ENCODE peak calls at places on chromosomes 13 and 19, in eight cellular contexts. V is cardiac fibroblast, Y is PC-9, J is choroid plexus epithelial cell, M is thoracic aorta, U is esophagus squamous epithelium, X is heart right ventricle, P is K562. Q is an unnamed sample.

GRCh38 chr13:113791761-113792160 is 32.7 kb downstream of the TMEM255B start:
- DNase-seq in V (no peak), Y (no peak), J (no peak), M (no peak), U (no peak), X (no peak), P (no peak), Q (no peak)

GRCh38 chr13:74586839-74587238 is 452.6 kb upstream of the KLF12 start:
- DNase-seq in V (no peak), Y (no peak), J (no peak), M (no peak), U (no peak), X (no peak), P (no peak), Q (no peak)

GRCh38 chr19:46497773-46498172 is 2.1 kb upstream of the PNMA8B start:
- DNase-seq in V (no peak), Y (no peak), J (no peak), M (no peak), U (no peak), X (no peak), P (no peak), Q (no peak)

GRCh38 chr19:17419491-17420266 is at the start of gene MVB12A:
- DNase-seq in V (peak), Y (peak), J (peak), M (peak), U (peak), X (peak), P (peak), Q (peak)

GRCh38 chr19:17686592-17687042 is 1.5 kb downstream of the UNC13A start:
- DNase-seq in V (peak), Y (no peak), J (peak), M (no peak), U (no peak), X (peak), P (peak), Q (no peak)

GRCh38 chr19:53037101-53038097 is 7.1 kb upstream of the ERVV-2 start:
- DNase-seq in V (peak), Y (peak), J (peak), M (no peak), U (no peak), X (peak), P (peak), Q (no peak)

GRCh38 chr13:25192936-25193335 is 20.8 kb upstream of the AMER2 start:
- DNase-seq in V (no peak), Y (no peak), J (no peak), M (no peak), U (no peak), X (no peak), P (no peak), Q (no peak)

GRCh38 chr19:15374796-15375440 is 4.7 kb downstream of the AKAP8 start:
- DNase-seq in V (no peak), Y (no peak), J (no peak), M (no peak), U (no peak), X (peak), P (no peak), Q (peak)

GRCh38 chr13:24741016-24741662 is 22.8 kb upstream of the RNF17 start:
- DNase-seq in V (no peak), Y (no peak), J (peak), M (no peak), U (no peak), X (no peak), P (peak), Q (no peak)

GRCh38 chr19:3398900-3399278 is 32.5 kb downstream of the NFIC start:
- DNase-seq in V (no peak), Y (no peak), J (no peak), M (no peak), U (no peak), X (no peak), P (no peak), Q (no peak)

GRCh38 chr13:24270639-24271131 is 38.7 kb upstream of the C1QTNF9 start:
- DNase-seq in V (peak), Y (peak), J (peak), M (no peak), U (peak), X (peak), P (no peak), Q (peak)

GRCh38 chr19:47228168-47228936 is 2.6 kb downstream of the BBC3 start:
- DNase-seq in V (peak), Y (peak), J (no peak), M (no peak), U (no peak), X (no peak), P (peak), Q (no peak)

GRCh38 chr13:108304170-108305068 is 34.9 kb downstream of the TNFSF13B start:
- DNase-seq in V (no peak), Y (no peak), J (no peak), M (no peak), U (no peak), X (no peak), P (no peak), Q (no peak)

GRCh38 chr19:6044056-6044805 is 66.1 kb downstream of the RFX2 start:
- DNase-seq in V (no peak), Y (no peak), J (no peak), M (no peak), U (no peak), X (no peak), P (no peak), Q (no peak)

GRCh38 chr19:56403261-56403660 is 871 bp upstream of the ZNF583 start:
- DNase-seq in V (peak), Y (no peak), J (peak), M (no peak), U (no peak), X (no peak), P (no peak), Q (no peak)

GRCh38 chr19:54554896-54555295 is 18.7 kb upstream of the LILRA2 start:
- DNase-seq in V (no peak), Y (no peak), J (no peak), M (no peak), U (no peak), X (no peak), P (no peak), Q (no peak)

GRCh38 chr19:10517361-10517759 is at the start of gene S1PR5:
- DNase-seq in V (no peak), Y (peak), J (no peak), M (no peak), U (no peak), X (peak), P (peak), Q (no peak)

GRCh38 chr19:46032597-46033025 is 8.2 kb downstream of the IGFL4 start:
- DNase-seq in V (no peak), Y (no peak), J (no peak), M (no peak), U (no peak), X (no peak), P (no peak), Q (no peak)

GRCh38 chr19:2259331-2259730 is 3.1 kb upstream of the JSRP1 start:
- DNase-seq in V (no peak), Y (peak), J (no peak), M (no peak), U (no peak), X (no peak), P (no peak), Q (no peak)

GRCh38 chr19:8610041-8610927 is at the start of gene ADAMTS10:
- DNase-seq in V (peak), Y (no peak), J (peak), M (no peak), U (no peak), X (no peak), P (peak), Q (no peak)

GRCh38 chr19:55312621-55313117 is 12.5 kb downstream of the TMEM150B start:
- DNase-seq in V (no peak), Y (no peak), J (no peak), M (no peak), U (no peak), X (no peak), P (no peak), Q (no peak)

GRCh38 chr13:36865265-36865664 is 46.2 kb downstream of the RFXAP start:
- DNase-seq in V (no peak), Y (no peak), J (no peak), M (no peak), U (no peak), X (no peak), P (peak), Q (no peak)

DNA sequence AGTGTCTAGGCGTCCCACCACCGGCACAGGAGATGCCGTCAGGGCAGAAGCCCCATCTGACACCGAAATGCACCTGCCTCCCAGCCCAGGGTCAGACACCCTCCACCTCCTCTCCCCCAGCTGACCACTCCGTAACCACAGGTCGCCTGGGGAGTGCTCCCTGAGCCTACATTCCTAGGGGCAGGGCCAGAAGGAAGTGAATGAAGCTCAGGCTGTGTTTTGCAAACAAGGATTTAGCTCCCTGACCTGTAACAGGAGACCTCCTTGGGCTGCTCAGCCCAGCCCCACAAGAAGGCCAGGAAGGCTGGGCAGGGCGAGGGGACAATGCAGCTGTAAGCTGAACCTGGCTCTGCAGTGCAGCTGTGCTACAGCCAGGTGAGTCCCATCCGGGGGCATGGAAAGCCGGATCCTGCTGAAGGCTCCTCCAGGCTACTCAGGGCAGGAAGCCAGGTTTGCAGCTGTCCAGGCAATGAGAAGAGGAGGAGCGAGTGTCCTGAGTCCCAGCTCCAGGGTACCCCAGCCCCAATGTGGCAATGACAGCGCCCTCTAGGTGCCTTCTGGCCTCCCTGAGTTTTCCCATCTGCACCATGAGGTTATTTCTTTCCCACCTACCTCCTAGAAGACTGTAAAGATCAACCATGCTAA is 42.1 kb downstream of the RHPN2 start:
- DNase-seq in V (no peak), Y (peak), J (peak), M (no peak), U (no peak), X (no peak), P (no peak), Q (no peak)
- TF ChIP-seq CTCF in V (no peak), Y (peak), J (peak), M (no peak), U (no peak), X (no peak), P (no peak), Q (no peak)

GRCh38 chr19:341386-342127 is 3.0 kb downstream of the MIER2 start:
- DNase-seq in V (no peak), Y (no peak), J (no peak), M (no peak), U (no peak), X (no peak), P (no peak), Q (no peak)

GRCh38 chr19:343941-344624 is 513 bp downstream of the MIER2 start:
- DNase-seq in V (peak), Y (no peak), J (peak), M (no peak), U (no peak), X (no peak), P (peak), Q (no peak)

GRCh38 chr19:343451-343931 is 1.1 kb downstream of the MIER2 start:
- DNase-seq in V (peak), Y (peak), J (peak), M (no peak), U (no peak), X (no peak), P (no peak), Q (no peak)

GRCh38 chr19:342128-342455 is 2.5 kb downstream of the MIER2 start:
- DNase-seq in V (no peak), Y (no peak), J (no peak), M (no peak), U (no peak), X (no peak), P (no peak), Q (no peak)

DNA sequence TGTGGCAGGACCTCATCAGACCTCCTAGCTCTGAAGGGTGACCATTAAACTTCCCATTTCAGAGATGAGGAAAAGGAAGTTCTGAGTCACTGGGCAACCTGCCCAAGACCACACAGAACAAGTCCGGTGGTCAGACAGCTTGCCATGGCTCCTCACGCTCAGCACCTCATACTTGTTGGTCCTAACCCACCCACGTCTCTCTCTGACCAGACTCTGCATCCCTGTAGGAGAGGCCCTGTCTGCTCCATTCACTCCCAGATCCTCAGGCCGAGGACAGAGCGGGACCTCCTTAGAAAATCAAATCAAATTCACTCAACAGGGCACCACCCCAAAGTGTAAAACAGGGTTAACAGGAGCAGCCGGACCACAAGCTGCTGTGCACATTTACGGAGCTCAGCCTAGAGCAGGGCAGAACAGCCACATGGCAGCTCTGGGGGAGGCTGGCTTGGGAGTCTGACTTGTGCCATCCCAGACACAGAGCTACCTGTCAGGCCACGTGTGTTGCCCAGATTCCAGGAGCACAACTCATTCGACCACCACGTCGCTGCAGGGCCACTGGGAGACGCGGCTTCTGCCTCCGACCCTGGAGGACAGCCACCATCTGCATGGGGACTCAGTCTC is 1.7 kb downstream of the MIER2 start:
- DNase-seq in V (peak), Y (peak), J (peak), M (no peak), U (no peak), X (peak), P (no peak), Q (no peak)
- H3K4me3 ChIP-seq in V (peak), Y (peak), J (peak), M (peak), U (peak), X (peak), P (peak), Q (peak)

GRCh38 chr19:12648088-12648487 is 18.5 kb downstream of the MAN2B1 start:
- DNase-seq in V (no peak), Y (no peak), J (no peak), M (no peak), U (no peak), X (no peak), P (peak), Q (no peak)
- TF ChIP-seq CTCF in V (peak), Y (no peak), J (peak), M (no peak), U (no peak), X (peak), P (peak), Q (peak)

GRCh38 chr13:98998831-98999634 is 21.2 kb upstream of the DOCK9 start:
- DNase-seq in V (no peak), Y (no peak), J (peak), M (no peak), U (no peak), X (no peak), P (no peak), Q (no peak)
- H3K4me3 ChIP-seq in V (no peak), Y (no peak), J (no peak), M (no peak), U (no peak), X (no peak), P (no peak), Q (no peak)

Q was measured in LNCaP clone FGC.